ENCODE peak calls at places on chromosome 15, in nine cellular contexts. One of them, this sample, is unnamed.

GRCh38 chr15:93063796-93064690 is 25.0 kb downstream of the RGMA start:
- DNase-seq in neural progenitor cell: no peak
- DNase-seq in GM04504: no peak
- DNase-seq in fibroblast of the conjunctiva: no peak
- DNase-seq in NK-92 treated with Interleukin-12 subunit alpha and Interleukin-12 subunit beta, amount 100 ng/mL, for 24 hours: no peak
- DNase-seq in GM13977: no peak
- DNase-seq in activated T-helper 1 cell treated with Interleukin-2 at 50 U/mL for 16 hours: no peak
- DNase-seq in activated CD4-positive, alpha-beta T cell treated with anti-CD3 and anti-CD28 coated beads for 24 hours: no peak
- DNase-seq in GM03348: no peak
- DNase-seq in this sample: no peak

GRCh38 chr15:63072809-63073277 is 30.3 kb downstream of the TPM1 start:
- DNase-seq in neural progenitor cell: no peak
- DNase-seq in GM04504: no peak
- DNase-seq in fibroblast of the conjunctiva: no peak
- DNase-seq in NK-92 treated with Interleukin-12 subunit alpha and Interleukin-12 subunit beta, amount 100 ng/mL, for 24 hours: no peak
- DNase-seq in GM13977: no peak
- DNase-seq in activated T-helper 1 cell treated with Interleukin-2 at 50 U/mL for 16 hours: no peak
- DNase-seq in activated CD4-positive, alpha-beta T cell treated with anti-CD3 and anti-CD28 coated beads for 24 hours: no peak
- DNase-seq in GM03348: no peak
- DNase-seq in this sample: no peak

GRCh38 chr15:89998141-89998661 is 2.9 kb upstream of the ZNF710 start:
- DNase-seq in neural progenitor cell: no peak
- DNase-seq in GM04504: peak; percentile 28
- DNase-seq in fibroblast of the conjunctiva: no peak
- DNase-seq in NK-92 treated with Interleukin-12 subunit alpha and Interleukin-12 subunit beta, amount 100 ng/mL, for 24 hours: no peak
- DNase-seq in GM13977: no peak
- DNase-seq in activated T-helper 1 cell treated with Interleukin-2 at 50 U/mL for 16 hours: no peak
- DNase-seq in activated CD4-positive, alpha-beta T cell treated with anti-CD3 and anti-CD28 coated beads for 24 hours: no peak
- DNase-seq in GM03348: peak; percentile 44
- DNase-seq in this sample: no peak

GRCh38 chr15:78320173-78320572 is 20.0 kb upstream of the CRABP1 start:
- DNase-seq in neural progenitor cell: no peak
- DNase-seq in GM04504: no peak
- DNase-seq in fibroblast of the conjunctiva: no peak
- DNase-seq in NK-92 treated with Interleukin-12 subunit alpha and Interleukin-12 subunit beta, amount 100 ng/mL, for 24 hours: no peak
- DNase-seq in GM13977: no peak
- DNase-seq in activated T-helper 1 cell treated with Interleukin-2 at 50 U/mL for 16 hours: no peak
- DNase-seq in activated CD4-positive, alpha-beta T cell treated with anti-CD3 and anti-CD28 coated beads for 24 hours: no peak
- DNase-seq in GM03348: no peak
- DNase-seq in this sample: no peak

GRCh38 chr15:40006646-40007045 is 32.3 kb downstream of the SRP14 start:
- DNase-seq in neural progenitor cell: no peak
- DNase-seq in GM04504: no peak
- DNase-seq in fibroblast of the conjunctiva: no peak
- DNase-seq in NK-92 treated with Interleukin-12 subunit alpha and Interleukin-12 subunit beta, amount 100 ng/mL, for 24 hours: no peak
- DNase-seq in GM13977: no peak
- DNase-seq in activated T-helper 1 cell treated with Interleukin-2 at 50 U/mL for 16 hours: no peak
- DNase-seq in activated CD4-positive, alpha-beta T cell treated with anti-CD3 and anti-CD28 coated beads for 24 hours: no peak
- DNase-seq in GM03348: peak; percentile 41
- DNase-seq in this sample: no peak

GRCh38 chr15:64653757-64654156 is 121.6 kb downstream of the RBPMS2 start:
- DNase-seq in neural progenitor cell: no peak
- DNase-seq in GM04504: no peak
- DNase-seq in fibroblast of the conjunctiva: peak; percentile 14
- DNase-seq in NK-92 treated with Interleukin-12 subunit alpha and Interleukin-12 subunit beta, amount 100 ng/mL, for 24 hours: no peak
- DNase-seq in GM13977: no peak
- DNase-seq in activated T-helper 1 cell treated with Interleukin-2 at 50 U/mL for 16 hours: no peak
- DNase-seq in activated CD4-positive, alpha-beta T cell treated with anti-CD3 and anti-CD28 coated beads for 24 hours: no peak
- DNase-seq in GM03348: no peak
- DNase-seq in this sample: no peak

GRCh38 chr15:46938169-46938568 is 779.1 kb upstream of the SEMA6D start:
- DNase-seq in neural progenitor cell: no peak
- DNase-seq in GM04504: no peak
- DNase-seq in fibroblast of the conjunctiva: no peak
- DNase-seq in NK-92 treated with Interleukin-12 subunit alpha and Interleukin-12 subunit beta, amount 100 ng/mL, for 24 hours: no peak
- DNase-seq in GM13977: no peak
- DNase-seq in activated T-helper 1 cell treated with Interleukin-2 at 50 U/mL for 16 hours: no peak
- DNase-seq in activated CD4-positive, alpha-beta T cell treated with anti-CD3 and anti-CD28 coated beads for 24 hours: no peak
- DNase-seq in GM03348: no peak
- DNase-seq in this sample: no peak

GRCh38 chr15:66565731-66566130 is at the start of gene LCTL:
- DNase-seq in neural progenitor cell: peak; percentile 88
- DNase-seq in GM04504: no peak
- DNase-seq in fibroblast of the conjunctiva: no peak
- DNase-seq in NK-92 treated with Interleukin-12 subunit alpha and Interleukin-12 subunit beta, amount 100 ng/mL, for 24 hours: no peak
- DNase-seq in GM13977: no peak
- DNase-seq in activated T-helper 1 cell treated with Interleukin-2 at 50 U/mL for 16 hours: no peak
- DNase-seq in activated CD4-positive, alpha-beta T cell treated with anti-CD3 and anti-CD28 coated beads for 24 hours: no peak
- DNase-seq in GM03348: peak; percentile 54
- DNase-seq in this sample: no peak

GRCh38 chr15:62894322-62895085 is 148.0 kb upstream of the TPM1 start:
- DNase-seq in neural progenitor cell: no peak
- DNase-seq in GM04504: no peak
- DNase-seq in fibroblast of the conjunctiva: no peak
- DNase-seq in NK-92 treated with Interleukin-12 subunit alpha and Interleukin-12 subunit beta, amount 100 ng/mL, for 24 hours: no peak
- DNase-seq in GM13977: no peak
- DNase-seq in activated T-helper 1 cell treated with Interleukin-2 at 50 U/mL for 16 hours: no peak
- DNase-seq in activated CD4-positive, alpha-beta T cell treated with anti-CD3 and anti-CD28 coated beads for 24 hours: no peak
- DNase-seq in GM03348: no peak
- DNase-seq in this sample: no peak

GRCh38 chr15:82139823-82140268 is 94.0 kb upstream of the MEX3B start:
- DNase-seq in neural progenitor cell: peak; percentile 60
- DNase-seq in GM04504: no peak
- DNase-seq in fibroblast of the conjunctiva: peak; percentile 37
- DNase-seq in NK-92 treated with Interleukin-12 subunit alpha and Interleukin-12 subunit beta, amount 100 ng/mL, for 24 hours: no peak
- DNase-seq in GM13977: peak; percentile 31
- DNase-seq in activated T-helper 1 cell treated with Interleukin-2 at 50 U/mL for 16 hours: no peak
- DNase-seq in activated CD4-positive, alpha-beta T cell treated with anti-CD3 and anti-CD28 coated beads for 24 hours: no peak
- DNase-seq in GM03348: peak; percentile 44
- DNase-seq in this sample: no peak

GRCh38 chr15:68677996-68678395 is 99.2 kb downstream of the CORO2B start:
- DNase-seq in neural progenitor cell: no peak
- DNase-seq in GM04504: no peak
- DNase-seq in fibroblast of the conjunctiva: no peak
- DNase-seq in NK-92 treated with Interleukin-12 subunit alpha and Interleukin-12 subunit beta, amount 100 ng/mL, for 24 hours: no peak
- DNase-seq in GM13977: no peak
- DNase-seq in activated T-helper 1 cell treated with Interleukin-2 at 50 U/mL for 16 hours: no peak
- DNase-seq in activated CD4-positive, alpha-beta T cell treated with anti-CD3 and anti-CD28 coated beads for 24 hours: no peak
- DNase-seq in GM03348: no peak
- DNase-seq in this sample: no peak

GRCh38 chr15:26772588-26773484 is at the start of gene GABRB3:
- DNase-seq in neural progenitor cell: peak; percentile 89
- DNase-seq in GM04504: no peak
- DNase-seq in fibroblast of the conjunctiva: no peak
- DNase-seq in NK-92 treated with Interleukin-12 subunit alpha and Interleukin-12 subunit beta, amount 100 ng/mL, for 24 hours: no peak
- DNase-seq in GM13977: peak; percentile 34
- DNase-seq in activated T-helper 1 cell treated with Interleukin-2 at 50 U/mL for 16 hours: no peak
- DNase-seq in activated CD4-positive, alpha-beta T cell treated with anti-CD3 and anti-CD28 coated beads for 24 hours: no peak
- DNase-seq in GM03348: peak; percentile 63
- DNase-seq in this sample: no peak

GRCh38 chr15:66772604-66772966 is 70.5 kb downstream of the SMAD6 start:
- DNase-seq in neural progenitor cell: no peak
- DNase-seq in GM04504: no peak
- DNase-seq in fibroblast of the conjunctiva: no peak
- DNase-seq in NK-92 treated with Interleukin-12 subunit alpha and Interleukin-12 subunit beta, amount 100 ng/mL, for 24 hours: no peak
- DNase-seq in GM13977: no peak
- DNase-seq in activated T-helper 1 cell treated with Interleukin-2 at 50 U/mL for 16 hours: no peak
- DNase-seq in activated CD4-positive, alpha-beta T cell treated with anti-CD3 and anti-CD28 coated beads for 24 hours: no peak
- DNase-seq in GM03348: no peak
- DNase-seq in this sample: no peak

GRCh38 chr15:29133791-29134190 is 135.8 kb downstream of the NSMCE3 start:
- DNase-seq in neural progenitor cell: no peak
- DNase-seq in GM04504: no peak
- DNase-seq in fibroblast of the conjunctiva: no peak
- DNase-seq in NK-92 treated with Interleukin-12 subunit alpha and Interleukin-12 subunit beta, amount 100 ng/mL, for 24 hours: no peak
- DNase-seq in GM13977: no peak
- DNase-seq in activated T-helper 1 cell treated with Interleukin-2 at 50 U/mL for 16 hours: no peak
- DNase-seq in activated CD4-positive, alpha-beta T cell treated with anti-CD3 and anti-CD28 coated beads for 24 hours: no peak
- DNase-seq in GM03348: no peak
- DNase-seq in this sample: no peak

GRCh38 chr15:45026646-45027045 is 3.7 kb downstream of the SORD start:
- DNase-seq in neural progenitor cell: no peak
- DNase-seq in GM04504: no peak
- DNase-seq in fibroblast of the conjunctiva: no peak
- DNase-seq in NK-92 treated with Interleukin-12 subunit alpha and Interleukin-12 subunit beta, amount 100 ng/mL, for 24 hours: no peak
- DNase-seq in GM13977: no peak
- DNase-seq in activated T-helper 1 cell treated with Interleukin-2 at 50 U/mL for 16 hours: no peak
- DNase-seq in activated CD4-positive, alpha-beta T cell treated with anti-CD3 and anti-CD28 coated beads for 24 hours: no peak
- DNase-seq in GM03348: no peak
- DNase-seq in this sample: no peak

GRCh38 chr15:101570238-101570637 is 80.7 kb upstream of the PCSK6 start:
- DNase-seq in neural progenitor cell: no peak
- DNase-seq in GM04504: no peak
- DNase-seq in fibroblast of the conjunctiva: no peak
- DNase-seq in NK-92 treated with Interleukin-12 subunit alpha and Interleukin-12 subunit beta, amount 100 ng/mL, for 24 hours: no peak
- DNase-seq in GM13977: no peak
- DNase-seq in activated T-helper 1 cell treated with Interleukin-2 at 50 U/mL for 16 hours: no peak
- DNase-seq in activated CD4-positive, alpha-beta T cell treated with anti-CD3 and anti-CD28 coated beads for 24 hours: no peak
- DNase-seq in GM03348: no peak
- DNase-seq in this sample: no peak

GRCh38 chr15:89068325-89068784 is 19.9 kb upstream of the ABHD2 start:
- DNase-seq in neural progenitor cell: no peak
- DNase-seq in GM04504: peak; percentile 96
- DNase-seq in fibroblast of the conjunctiva: peak; percentile 66
- DNase-seq in NK-92 treated with Interleukin-12 subunit alpha and Interleukin-12 subunit beta, amount 100 ng/mL, for 24 hours: peak; percentile 80
- DNase-seq in GM13977: peak; percentile 53
- DNase-seq in activated T-helper 1 cell treated with Interleukin-2 at 50 U/mL for 16 hours: no peak
- DNase-seq in activated CD4-positive, alpha-beta T cell treated with anti-CD3 and anti-CD28 coated beads for 24 hours: peak; percentile 31
- DNase-seq in GM03348: peak; percentile 89
- DNase-seq in this sample: no peak

GRCh38 chr15:59997070-59997701 is 6.9 kb upstream of the FOXB1 start:
- DNase-seq in neural progenitor cell: peak; percentile 95
- DNase-seq in GM04504: no peak
- DNase-seq in fibroblast of the conjunctiva: no peak
- DNase-seq in NK-92 treated with Interleukin-12 subunit alpha and Interleukin-12 subunit beta, amount 100 ng/mL, for 24 hours: peak; percentile 93
- DNase-seq in GM13977: peak; percentile 75
- DNase-seq in activated T-helper 1 cell treated with Interleukin-2 at 50 U/mL for 16 hours: no peak
- DNase-seq in activated CD4-positive, alpha-beta T cell treated with anti-CD3 and anti-CD28 coated beads for 24 hours: no peak
- DNase-seq in GM03348: no peak
- DNase-seq in this sample: no peak

GRCh38 chr15:93862791-93863190 is 368.6 kb upstream of the MCTP2 start:
- DNase-seq in neural progenitor cell: no peak
- DNase-seq in GM04504: no peak
- DNase-seq in fibroblast of the conjunctiva: no peak
- DNase-seq in NK-92 treated with Interleukin-12 subunit alpha and Interleukin-12 subunit beta, amount 100 ng/mL, for 24 hours: no peak
- DNase-seq in GM13977: no peak
- DNase-seq in activated T-helper 1 cell treated with Interleukin-2 at 50 U/mL for 16 hours: no peak
- DNase-seq in activated CD4-positive, alpha-beta T cell treated with anti-CD3 and anti-CD28 coated beads for 24 hours: no peak
- DNase-seq in GM03348: no peak
- DNase-seq in this sample: no peak

GRCh38 chr15:90064931-90065681 is 37.2 kb downstream of the IDH2 start:
- DNase-seq in neural progenitor cell: no peak
- DNase-seq in GM04504: no peak
- DNase-seq in fibroblast of the conjunctiva: no peak
- DNase-seq in NK-92 treated with Interleukin-12 subunit alpha and Interleukin-12 subunit beta, amount 100 ng/mL, for 24 hours: no peak
- DNase-seq in GM13977: no peak
- DNase-seq in activated T-helper 1 cell treated with Interleukin-2 at 50 U/mL for 16 hours: no peak
- DNase-seq in activated CD4-positive, alpha-beta T cell treated with anti-CD3 and anti-CD28 coated beads for 24 hours: no peak
- DNase-seq in GM03348: no peak
- DNase-seq in this sample: no peak

This sample was measured in amygdala.